ENCODE peak calls at places on chromosomes 4 and X, in four cellular contexts. Y, X, E and S are unnamed samples.

GRCh38 chr4:187944179-187944578 is 51.4 kb upstream of the ZFP42 start:
- DNase-seq in X (no peak), E (no peak), Y (no peak), S (no peak)

GRCh38 chrX:20171887-20172286 is 30.2 kb upstream of the EIF1AX start:
- DNase-seq in X (no peak), Y (no peak), E (no peak), S (no peak)

GRCh38 chr4:160592258-160592657 is 1489.4 kb downstream of the RAPGEF2 start:
- DNase-seq in X (no peak), Y (no peak), E (no peak), S (no peak)

GRCh38 chr4:2734618-2735017 is 21.5 kb downstream of the TNIP2 start:
- DNase-seq in E (no peak), X (no peak), Y (no peak), S (no peak)

GRCh38 chr4:68465058-68465457 is 17.8 kb downstream of the TMPRSS11E start:
- DNase-seq in X (no peak), E (no peak), Y (no peak), S (no peak)

GRCh38 chr4:53141308-53141707 is 224.6 kb downstream of the SCFD2 start:
- DNase-seq in Y (no peak), X (no peak), E (peak; percentile 20), S (no peak)

GRCh38 chr4:99076292-99076976 is 12.2 kb downstream of the ADH5 start:
- DNase-seq in E (no peak), Y (no peak), X (no peak), S (no peak)

GRCh38 chrX:17798921-17799320 is 61.6 kb downstream of the SCML1 start:
- DNase-seq in X (no peak), E (no peak), Y (no peak), S (no peak)

GRCh38 chrX:19751068-19751467 is 136.3 kb downstream of the SH3KBP1 start:
- DNase-seq in E (peak; percentile 10), Y (no peak), X (no peak), S (no peak)

GRCh38 chrX:96455078-96455477 is 229.6 kb upstream of the DIAPH2 start:
- DNase-seq in Y (no peak), E (no peak), X (no peak), S (no peak)

GRCh38 chrX:43813319-43813718 is 68.9 kb downstream of the MAOB start:
- DNase-seq in E (no peak), X (no peak), Y (no peak), S (no peak)

GRCh38 chrX:74603040-74603439 is 11.4 kb downstream of the RLIM start:
- DNase-seq in X (no peak), E (no peak), Y (no peak), S (no peak)

GRCh38 chrX:154458954-154459829 is 1.1 kb downstream of the PLXNA3 start:
- DNase-seq in Y (no peak), E (no peak), X (peak; percentile 34), S (no peak)

GRCh38 chrX:54473993-54474859 is 21.8 kb downstream of the FGD1 start:
- DNase-seq in E (no peak), Y (no peak), X (no peak), S (no peak)

GRCh38 chrX:44946771-44947170 is 73.8 kb downstream of the KDM6A start:
- DNase-seq in X (no peak), Y (no peak), E (peak; percentile 58), S (no peak)

GRCh38 chr4:17058506-17058905 is 160.1 kb upstream of the LDB2 start:
- DNase-seq in Y (no peak), E (no peak), X (no peak), S (no peak)

GRCh38 chr4:2428496-2429213 is 9.9 kb downstream of the CFAP99 start:
- DNase-seq in E (no peak), Y (no peak), X (no peak), S (no peak)

GRCh38 chrX:65821721-65822496 is 154.5 kb downstream of the MSN start:
- DNase-seq in E (no peak), Y (no peak), X (no peak), S (peak; percentile 53)

GRCh38 chr4:92968996-92969395 is 665.2 kb downstream of the GRID2 start:
- DNase-seq in X (no peak), E (no peak), Y (no peak), S (no peak)

GRCh38 chr4:99885063-99885664 is 9.1 kb downstream of the LAMTOR3 start:
- DNase-seq in X (peak; percentile 67), Y (peak; percentile 3), E (peak; percentile 65), S (no peak)

GRCh38 chr4:114384629-114385028 is 214.0 kb upstream of the UGT8 start:
- DNase-seq in X (peak; percentile 56), Y (no peak), E (peak; percentile 78), S (no peak)

GRCh38 chr4:139223682-139224317 is 46.8 kb upstream of the ELF2 start:
- DNase-seq in E (peak; percentile 83), X (no peak), Y (no peak), S (no peak)

GRCh38 chr4:146643812-146644401 is 5.2 kb downstream of the POU4F2 start:
- DNase-seq in E (peak; percentile 49), Y (no peak), X (peak; percentile 40), S (no peak)

GRCh38 chrX:53308836-53309235 is 27.5 kb upstream of the IQSEC2 start:
- DNase-seq in E (no peak), X (no peak), Y (no peak), S (no peak)

GRCh38 chr4:179110816-179111215 is 1668.6 kb upstream of the AGA start:
- DNase-seq in X (no peak), E (no peak), Y (no peak), S (no peak)

GRCh38 chr4:41305486-41305885 is 48.8 kb downstream of the UCHL1 start:
- DNase-seq in E (no peak), Y (no peak), X (no peak), S (no peak)

GRCh38 chrX:96721398-96721797 is 36.8 kb downstream of the DIAPH2 start:
- DNase-seq in Y (no peak), E (no peak), X (peak; percentile 87), S (no peak)

DNA sequence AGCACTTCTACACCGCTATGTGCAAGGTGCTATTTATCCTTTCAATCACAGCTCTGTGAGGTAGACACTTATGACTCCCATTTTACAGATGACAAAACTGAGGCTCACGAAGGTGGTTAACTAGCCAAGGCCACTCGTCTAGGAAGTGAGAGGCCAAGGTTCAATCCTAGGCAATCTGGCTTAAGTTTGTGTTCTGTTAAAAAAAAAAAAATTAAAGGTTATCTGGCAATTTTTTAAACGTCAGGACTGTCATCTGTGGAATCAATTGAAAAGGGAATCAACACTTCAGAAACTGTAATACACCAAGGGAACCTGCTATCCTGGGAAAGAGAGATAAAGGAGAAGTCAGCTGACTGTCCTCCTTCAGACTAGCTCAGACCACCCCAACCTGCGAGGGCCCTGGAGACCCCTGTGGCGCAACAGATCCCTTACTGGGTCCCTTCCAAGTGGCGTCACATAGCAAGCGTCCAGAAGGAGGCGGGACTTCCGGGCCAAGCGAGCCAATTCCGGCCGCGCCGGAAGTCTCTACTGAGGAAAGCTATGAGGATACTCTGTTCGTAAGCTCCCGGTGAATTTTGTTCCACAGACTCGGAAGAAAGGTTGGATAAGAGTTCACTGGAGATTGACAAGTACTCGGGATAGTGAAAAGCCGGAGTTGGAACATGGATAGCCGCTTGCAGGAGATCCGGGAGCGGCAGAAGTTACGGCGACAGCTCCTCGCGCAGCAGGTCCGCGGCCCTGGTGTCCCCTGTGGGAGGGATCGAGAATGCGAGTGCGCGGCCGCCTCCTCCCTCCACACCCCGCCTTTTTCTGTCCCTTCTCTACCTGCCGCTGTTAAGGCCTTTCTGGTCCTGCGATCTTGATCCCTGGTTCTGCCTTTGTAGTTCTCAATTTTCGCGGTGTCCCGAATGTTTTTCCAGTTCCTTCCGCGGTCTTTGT is at the start of gene METTL14:
- DNase-seq in X (peak; percentile 94), Y (peak; percentile 60), E (peak; percentile 94), S (peak; percentile 93)
- TF ChIP-seq CTCF in X (no peak), Y (no peak), E (no peak), S (peak; percentile 11)

GRCh38 chrX:94576367-94577004 is 902.5 kb downstream of the FAM133A start:
- DNase-seq in E (no peak), X (no peak), Y (no peak), S (no peak)
- TF ChIP-seq CTCF in E (no peak), X (peak; percentile 23), Y (no peak), S (peak; percentile 18)

DNA sequence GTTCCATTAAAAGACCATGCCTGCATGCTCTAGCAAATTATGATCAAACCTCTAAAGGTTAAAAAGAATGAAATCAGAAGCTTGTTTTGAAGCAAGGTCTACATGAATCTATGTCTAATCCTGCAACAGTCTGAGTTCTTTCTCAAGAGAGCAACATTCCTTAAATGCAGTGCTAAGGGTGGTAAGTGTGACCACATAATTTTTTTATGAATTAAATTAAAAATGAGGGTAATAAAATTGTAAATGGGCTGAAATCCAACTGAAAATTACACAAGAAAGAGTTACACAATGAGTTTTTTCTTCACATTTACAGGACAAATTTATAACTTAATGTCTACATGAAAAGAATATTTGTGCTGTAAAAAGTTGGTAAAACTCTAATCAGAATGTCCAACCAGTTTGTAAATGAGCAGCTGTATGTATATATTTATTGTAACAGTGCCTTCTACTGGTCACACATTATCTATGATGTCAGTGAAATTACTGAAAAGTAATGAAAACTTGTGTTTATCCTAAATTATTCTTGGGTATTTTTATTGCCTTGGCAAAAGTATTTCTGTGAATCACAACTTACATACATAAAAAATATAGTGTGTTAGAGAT is 336.3 kb upstream of the PITX2 start:
- DNase-seq in X (no peak), Y (no peak), E (peak; percentile 13), S (no peak)
- TF ChIP-seq CTCF in X (peak; percentile 42), Y (peak; percentile 34), E (peak; percentile 22), S (peak; percentile 27)

DNA sequence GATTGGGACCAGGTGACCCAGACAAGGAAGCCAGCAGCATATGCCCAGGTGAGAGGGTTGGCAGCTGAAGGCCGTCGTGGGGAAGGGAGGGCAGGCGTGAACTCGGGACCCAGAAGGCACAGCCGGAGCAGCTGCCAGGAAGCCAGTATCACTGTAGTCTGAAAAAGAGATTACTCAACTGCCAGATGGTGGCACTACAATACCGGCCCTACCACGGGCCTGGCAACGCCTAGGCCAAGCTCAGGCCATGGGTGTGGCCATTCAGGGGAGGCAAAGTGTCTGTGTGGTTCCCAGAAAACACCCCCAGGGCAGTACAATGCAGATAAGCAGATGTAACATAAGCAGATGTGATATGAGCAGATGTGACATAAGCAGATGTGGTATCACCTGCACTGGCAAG is 236.0 kb downstream of the AFAP1 start:
- DNase-seq in E (no peak), Y (no peak), X (peak; percentile 38), S (no peak)
- TF ChIP-seq CTCF in E (no peak), Y (no peak), X (peak; percentile 31), S (no peak)

GRCh38 chr4:183444953-183445543 is 612 bp downstream of the CDKN2AIP start:
- DNase-seq in Y (peak; percentile 19), E (peak; percentile 11), X (peak; percentile 61), S (peak; percentile 72)
- TF ChIP-seq CTCF in Y (no peak), E (no peak), X (no peak), S (no peak)

GRCh38 chrX:80432441-80432840 is 12.2 kb downstream of the TENT5D start:
- DNase-seq in E (no peak), Y (no peak), X (no peak), S (no peak)
- TF ChIP-seq CTCF in E (no peak), Y (no peak), X (no peak), S (no peak)

DNA sequence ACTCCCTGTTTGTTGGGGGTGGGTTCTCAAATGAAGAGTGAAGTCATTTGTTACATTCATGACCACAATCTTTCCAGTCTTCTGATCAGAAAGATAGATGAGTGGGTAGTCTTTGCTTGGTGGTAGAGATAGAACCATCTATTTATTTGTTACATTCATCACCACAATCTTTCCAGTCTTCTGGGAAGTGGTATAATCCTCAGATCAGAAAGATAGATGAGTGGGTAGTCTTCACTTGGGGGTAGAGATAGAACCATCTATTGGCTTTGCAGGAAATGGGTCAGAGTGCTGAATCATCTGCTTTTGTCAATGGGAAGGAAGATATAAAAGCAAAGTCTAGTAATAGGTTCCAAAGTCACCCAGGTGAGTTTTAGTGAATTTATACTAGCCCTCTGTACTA is 64.2 kb upstream of the EPGN start:
- DNase-seq in Y (no peak), E (no peak), X (no peak), S (no peak)
- TF ChIP-seq CTCF in Y (no peak), E (no peak), X (no peak), S (no peak)